ENCODE peak calls at places on chromosome 3, in five cellular contexts. D is H9; I is stomach; T is A172; W is stimulated activated CD8-positive, alpha-beta memory T cell treated with anti-CD3 and anti-CD28 coated beads, Interleukin-7, amount 100 ng/mL, for 24 hours. S is an unnamed sample.

GRCh38 chr3:97937205-97937604 is 35.0 kb downstream of the RIOX2 start:
- DNase-seq in D (no peak), I (no peak), T (peak), W (no peak), S (no peak)

GRCh38 chr3:71444028-71444860 is 139.3 kb downstream of the FOXP1 start:
- DNase-seq in D (no peak), I (peak), T (peak), W (no peak), S (no peak)

GRCh38 chr3:124397088-124397487 is 333.2 kb upstream of the UMPS start:
- DNase-seq in D (no peak), I (no peak), T (no peak), W (no peak), S (no peak)

GRCh38 chr3:14434105-14434504 is 31.7 kb downstream of the SLC6A6 start:
- DNase-seq in D (no peak), I (peak), T (peak), W (no peak), S (no peak)

GRCh38 chr3:31927806-31928205 is 53.3 kb downstream of the OSBPL10 start:
- DNase-seq in D (no peak), I (no peak), T (no peak), W (no peak), S (no peak)

GRCh38 chr3:139329364-139329850 is 14.4 kb upstream of the MRPS22 start:
- DNase-seq in D (peak), I (peak), T (peak), W (peak), S (peak)

GRCh38 chr3:69012836-69013255 is 638 bp downstream of the EOGT start:
- DNase-seq in D (peak), I (peak), T (peak), W (no peak), S (no peak)

GRCh38 chr3:120090422-120090821 is 3.8 kb downstream of the GSK3B start:
- DNase-seq in D (no peak), I (no peak), T (no peak), W (no peak), S (no peak)

S was measured in iPS-NIHi11.